ENCODE peak calls at places on chromosomes 13 and 19, in seven cellular contexts. U is activated CD4-positive, alpha-beta T cell treated with anti-CD3 and anti-CD28 coated beads for 24 hours; L is naive B cell; H is astrocyte of the cerebellum; I is stimulated activated CD8-positive, alpha-beta memory T cell treated with anti-CD3 and anti-CD28 coated beads, Interleukin-15, amount 100 ng/mL, for 1 hour; V is psoas muscle; F is RPMI8226. S is an unnamed sample.
A peak's percentile ranks its signal among the peaks of the same experiment; 100 is the strongest.

GRCh38 chr13:37481005-37481857 is 117.3 kb downstream of the POSTN start:
- DNase-seq in V (no peak), L (no peak), U (no peak), F (no peak), I (no peak), H (peak; percentile 48), S (no peak)

GRCh38 chr19:17348700-17349099 is 11.3 kb downstream of the GTPBP3 start:
- DNase-seq in U (no peak), H (peak; percentile 38), V (peak; percentile 85), I (no peak), L (no peak), F (no peak), S (no peak)

GRCh38 chr19:970695-971094 is 13.4 kb upstream of the WDR18 start:
- DNase-seq in L (no peak), H (no peak), F (peak; percentile 37), I (no peak), U (no peak), V (no peak), S (peak; percentile 19)

GRCh38 chr13:66915596-66916185 is 314.4 kb downstream of the PCDH9 start:
- DNase-seq in H (no peak), L (peak; percentile 3), V (no peak), F (no peak), U (no peak), I (no peak), S (peak; percentile 36)

GRCh38 chr13:45178349-45179142 is 22.3 kb downstream of the KCTD4 start:
- DNase-seq in U (no peak), I (no peak), H (peak; percentile 46), V (no peak), L (no peak), F (no peak), S (no peak)

GRCh38 chr13:27148900-27149299 is 22.7 kb downstream of the USP12 start:
- DNase-seq in F (no peak), U (no peak), V (no peak), L (no peak), I (no peak), H (no peak), S (no peak)

GRCh38 chr19:47190167-47190727 is 40.8 kb downstream of the BBC3 start:
- DNase-seq in F (no peak), U (peak; percentile 49), L (no peak), V (peak; percentile 50), H (peak; percentile 84), I (no peak), S (no peak)

GRCh38 chr19:18389736-18390074 is 3.7 kb downstream of the GDF15 start:
- DNase-seq in V (no peak), I (no peak), F (no peak), H (no peak), L (no peak), U (no peak), S (no peak)

GRCh38 chr19:44637390-44637764 is 6.3 kb upstream of the PVR start:
- DNase-seq in L (no peak), I (no peak), F (no peak), U (no peak), V (no peak), H (no peak), S (no peak)